ENCODE peak calls at places on chromosomes 3 and 15, in seven cellular contexts. One of them, this sample, is unnamed.

GRCh38 chr3:72490688-72491430 is 357.4 kb downstream of the SHQ1 start:
- DNase-seq in GM06990: no peak
- DNase-seq in cardiac muscle cell: no peak
- DNase-seq in left lung: no peak
- DNase-seq in dorsolateral prefrontal cortex: no peak
- DNase-seq in fibroblast of pulmonary artery: no peak
- DNase-seq in tibial nerve: no peak
- DNase-seq in this sample: no peak

GRCh38 chr15:73799466-73799865 is 46.3 kb upstream of the INSYN1 start:
- DNase-seq in GM06990: no peak
- DNase-seq in cardiac muscle cell: no peak
- DNase-seq in left lung: no peak
- DNase-seq in dorsolateral prefrontal cortex: no peak
- DNase-seq in fibroblast of pulmonary artery: peak
- DNase-seq in tibial nerve: no peak
- DNase-seq in this sample: no peak

GRCh38 chr15:61091229-61091628 is 137.9 kb downstream of the RORA start:
- DNase-seq in GM06990: no peak
- DNase-seq in cardiac muscle cell: no peak
- DNase-seq in left lung: no peak
- DNase-seq in dorsolateral prefrontal cortex: no peak
- DNase-seq in fibroblast of pulmonary artery: no peak
- DNase-seq in tibial nerve: no peak
- DNase-seq in this sample: no peak

GRCh38 chr3:103006541-103006940 is 571.7 kb downstream of the ZPLD1 start:
- DNase-seq in GM06990: no peak
- DNase-seq in cardiac muscle cell: no peak
- DNase-seq in left lung: no peak
- DNase-seq in dorsolateral prefrontal cortex: no peak
- DNase-seq in fibroblast of pulmonary artery: no peak
- DNase-seq in tibial nerve: no peak
- DNase-seq in this sample: no peak

GRCh38 chr15:32919749-32920414 is 202.1 kb downstream of the GREM1 start:
- DNase-seq in GM06990: no peak
- DNase-seq in cardiac muscle cell: no peak
- DNase-seq in left lung: no peak
- DNase-seq in dorsolateral prefrontal cortex: no peak
- DNase-seq in fibroblast of pulmonary artery: peak
- DNase-seq in tibial nerve: no peak
- DNase-seq in this sample: peak

GRCh38 chr3:155418426-155418825 is 124.9 kb upstream of the STRIT1 start:
- DNase-seq in GM06990: no peak
- DNase-seq in cardiac muscle cell: peak
- DNase-seq in left lung: no peak
- DNase-seq in dorsolateral prefrontal cortex: peak
- DNase-seq in fibroblast of pulmonary artery: peak
- DNase-seq in tibial nerve: no peak
- DNase-seq in this sample: no peak

GRCh38 chr3:194382196-194382891 is 12.8 kb upstream of the LRRC15 start:
- DNase-seq in GM06990: no peak
- DNase-seq in cardiac muscle cell: no peak
- DNase-seq in left lung: no peak
- DNase-seq in dorsolateral prefrontal cortex: peak
- DNase-seq in fibroblast of pulmonary artery: no peak
- DNase-seq in tibial nerve: no peak
- DNase-seq in this sample: no peak

GRCh38 chr3:161316006-161316689 is 55.2 kb downstream of the SPTSSB start:
- DNase-seq in GM06990: no peak
- DNase-seq in cardiac muscle cell: no peak
- DNase-seq in left lung: no peak
- DNase-seq in dorsolateral prefrontal cortex: no peak
- DNase-seq in fibroblast of pulmonary artery: peak
- DNase-seq in tibial nerve: no peak
- DNase-seq in this sample: no peak

GRCh38 chr3:30073040-30073439 is 533.4 kb upstream of the TGFBR2 start:
- DNase-seq in GM06990: no peak
- DNase-seq in cardiac muscle cell: no peak
- DNase-seq in left lung: no peak
- DNase-seq in dorsolateral prefrontal cortex: no peak
- DNase-seq in fibroblast of pulmonary artery: no peak
- DNase-seq in tibial nerve: no peak
- DNase-seq in this sample: no peak

GRCh38 chr15:38941399-38941953 is 376.9 kb upstream of the RASGRP1 start:
- DNase-seq in GM06990: no peak
- DNase-seq in cardiac muscle cell: peak
- DNase-seq in left lung: no peak
- DNase-seq in dorsolateral prefrontal cortex: no peak
- DNase-seq in fibroblast of pulmonary artery: no peak
- DNase-seq in tibial nerve: no peak
- DNase-seq in this sample: no peak

GRCh38 chr3:189458536-189458935 is 172.7 kb upstream of the TP63 start:
- DNase-seq in GM06990: no peak
- DNase-seq in cardiac muscle cell: peak
- DNase-seq in left lung: no peak
- DNase-seq in dorsolateral prefrontal cortex: no peak
- DNase-seq in fibroblast of pulmonary artery: no peak
- DNase-seq in tibial nerve: no peak
- DNase-seq in this sample: no peak

GRCh38 chr3:177447938-177448337 is 250.7 kb upstream of the TBL1XR1 start:
- DNase-seq in GM06990: no peak
- DNase-seq in cardiac muscle cell: no peak
- DNase-seq in left lung: no peak
- DNase-seq in dorsolateral prefrontal cortex: no peak
- DNase-seq in fibroblast of pulmonary artery: no peak
- DNase-seq in tibial nerve: no peak
- DNase-seq in this sample: no peak

GRCh38 chr15:51203797-51204196 is 109.1 kb upstream of the TNFAIP8L3 start:
- DNase-seq in GM06990: no peak
- DNase-seq in cardiac muscle cell: no peak
- DNase-seq in left lung: no peak
- DNase-seq in dorsolateral prefrontal cortex: no peak
- DNase-seq in fibroblast of pulmonary artery: peak
- DNase-seq in tibial nerve: no peak
- DNase-seq in this sample: peak

DNA sequence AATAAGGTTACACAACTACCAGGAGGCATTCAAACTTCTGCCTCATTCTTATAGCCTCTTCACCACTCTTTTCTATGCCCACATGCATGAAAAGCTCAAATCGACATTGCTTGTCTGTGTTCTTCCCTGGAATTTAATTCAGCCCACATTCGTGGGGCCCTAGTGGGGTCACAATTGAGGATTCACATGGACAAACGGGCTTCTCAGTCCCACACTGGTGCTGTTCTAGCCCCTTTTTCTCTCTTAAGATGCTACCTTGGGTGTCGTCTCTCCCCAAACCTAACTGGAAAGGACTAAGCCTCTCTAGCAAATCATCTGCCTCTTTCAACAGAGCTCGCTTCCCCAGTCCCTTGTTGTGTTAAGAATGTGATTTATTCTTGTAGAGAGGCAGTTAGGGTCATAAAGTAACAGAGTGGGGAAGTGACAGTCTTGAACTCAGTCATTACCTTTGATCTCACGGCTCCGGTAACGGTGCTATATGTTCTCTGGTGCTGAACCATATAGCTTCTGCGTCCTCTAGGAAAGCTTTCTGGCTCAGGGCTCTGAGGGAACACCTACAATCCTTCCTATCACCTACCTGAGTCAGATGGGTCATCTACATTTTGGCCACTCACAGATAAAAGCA is 4.9 kb downstream of the LPP start:
- DNase-seq in GM06990: no peak
- DNase-seq in cardiac muscle cell: no peak
- DNase-seq in left lung: no peak
- DNase-seq in dorsolateral prefrontal cortex: no peak
- DNase-seq in fibroblast of pulmonary artery: no peak
- DNase-seq in tibial nerve: no peak
- DNase-seq in this sample: no peak
- H3K4me3 ChIP-seq in GM06990: no peak
- H3K4me3 ChIP-seq in cardiac muscle cell: no peak
- H3K4me3 ChIP-seq in left lung: no peak
- H3K4me3 ChIP-seq in dorsolateral prefrontal cortex: no peak
- H3K4me3 ChIP-seq in fibroblast of pulmonary artery: no peak
- H3K4me3 ChIP-seq in tibial nerve: no peak
- H3K4me3 ChIP-seq in this sample: no peak

DNA sequence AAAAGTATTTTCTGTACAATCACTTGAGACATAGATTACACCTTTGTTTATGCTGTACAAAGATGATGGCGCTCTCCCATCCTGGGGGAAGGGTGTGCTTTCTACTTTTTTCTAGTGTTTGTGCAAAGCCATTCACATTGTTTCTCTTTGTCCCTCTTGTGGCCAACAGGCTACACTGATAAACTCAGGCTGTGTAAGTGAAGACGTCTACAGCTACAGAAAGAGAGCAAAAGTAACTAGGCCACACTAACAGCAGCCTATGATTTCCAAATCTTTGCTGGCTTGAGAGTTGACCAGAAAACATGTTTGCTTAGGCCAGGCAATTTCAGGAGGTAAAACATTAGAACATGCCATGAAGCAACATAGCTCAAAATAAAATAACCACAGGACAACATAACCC is 75.1 kb downstream of the FOXB1 start:
- DNase-seq in GM06990: peak
- DNase-seq in cardiac muscle cell: peak
- DNase-seq in left lung: no peak
- DNase-seq in dorsolateral prefrontal cortex: no peak
- DNase-seq in fibroblast of pulmonary artery: peak
- DNase-seq in tibial nerve: no peak
- DNase-seq in this sample: no peak
- TF ChIP-seq CTCF in GM06990: peak
- TF ChIP-seq CTCF in cardiac muscle cell: peak
- TF ChIP-seq CTCF in left lung: no peak
- TF ChIP-seq CTCF in dorsolateral prefrontal cortex: no peak
- TF ChIP-seq CTCF in fibroblast of pulmonary artery: peak
- TF ChIP-seq CTCF in tibial nerve: no peak
- TF ChIP-seq CTCF in this sample: peak

GRCh38 chr3:64681827-64682226 is 6.0 kb downstream of the ADAMTS9 start:
- DNase-seq in GM06990: no peak
- DNase-seq in cardiac muscle cell: no peak
- DNase-seq in left lung: no peak
- DNase-seq in dorsolateral prefrontal cortex: no peak
- DNase-seq in fibroblast of pulmonary artery: no peak
- DNase-seq in tibial nerve: no peak
- DNase-seq in this sample: no peak
- H3K4me3 ChIP-seq in GM06990: no peak
- H3K4me3 ChIP-seq in cardiac muscle cell: no peak
- H3K4me3 ChIP-seq in left lung: no peak
- H3K4me3 ChIP-seq in dorsolateral prefrontal cortex: no peak
- H3K4me3 ChIP-seq in fibroblast of pulmonary artery: no peak
- H3K4me3 ChIP-seq in tibial nerve: no peak
- H3K4me3 ChIP-seq in this sample: no peak

DNA sequence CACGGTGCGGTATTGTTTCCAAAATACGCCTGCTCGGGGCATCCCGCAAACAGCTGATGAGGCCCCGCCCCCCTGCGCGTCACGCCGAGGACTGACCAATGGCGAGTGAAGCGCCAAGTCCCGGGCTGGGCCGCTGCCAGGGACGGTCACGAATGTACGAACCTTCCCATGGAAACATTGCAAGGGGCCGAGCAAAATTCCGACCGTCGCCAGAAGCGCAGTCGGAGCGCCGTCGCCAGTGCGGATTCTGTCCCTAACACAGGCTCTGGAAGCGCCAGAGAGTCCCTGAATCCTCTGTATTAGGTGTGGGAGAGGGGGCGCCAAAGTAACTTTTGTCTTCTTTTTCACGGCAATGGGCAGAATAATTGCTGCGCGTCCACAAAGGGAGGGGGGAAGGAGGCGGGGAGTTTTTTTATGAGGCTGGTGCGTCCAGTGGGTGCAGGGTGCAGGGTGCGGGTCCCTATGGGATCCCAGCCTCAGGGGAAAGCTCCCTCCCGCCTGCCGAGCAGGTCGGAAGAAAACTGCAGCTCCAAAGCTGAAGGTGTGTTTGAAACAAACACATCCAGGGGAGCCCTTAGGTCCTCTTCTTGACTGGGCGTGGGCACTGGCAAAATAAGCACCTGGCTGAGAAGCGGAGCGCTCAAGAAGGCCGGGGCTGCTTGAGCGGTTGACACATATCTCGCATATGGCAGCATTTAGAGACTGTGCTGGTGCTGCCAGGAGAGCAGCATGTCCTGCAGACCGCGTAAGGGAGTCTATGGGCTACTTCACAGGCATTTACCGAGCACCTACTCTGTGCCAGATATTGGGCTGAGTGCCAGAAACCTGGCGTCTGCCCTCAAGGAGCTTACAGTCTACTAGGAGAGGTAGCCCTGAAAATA is at the start of gene BMF:
- DNase-seq in GM06990: peak
- DNase-seq in cardiac muscle cell: peak
- DNase-seq in left lung: peak
- DNase-seq in dorsolateral prefrontal cortex: peak
- DNase-seq in fibroblast of pulmonary artery: peak
- DNase-seq in tibial nerve: peak
- DNase-seq in this sample: peak
- TF ChIP-seq CTCF in GM06990: peak
- TF ChIP-seq CTCF in cardiac muscle cell: peak
- TF ChIP-seq CTCF in left lung: peak
- TF ChIP-seq CTCF in dorsolateral prefrontal cortex: peak
- TF ChIP-seq CTCF in fibroblast of pulmonary artery: peak
- TF ChIP-seq CTCF in tibial nerve: peak
- TF ChIP-seq CTCF in this sample: peak

DNA sequence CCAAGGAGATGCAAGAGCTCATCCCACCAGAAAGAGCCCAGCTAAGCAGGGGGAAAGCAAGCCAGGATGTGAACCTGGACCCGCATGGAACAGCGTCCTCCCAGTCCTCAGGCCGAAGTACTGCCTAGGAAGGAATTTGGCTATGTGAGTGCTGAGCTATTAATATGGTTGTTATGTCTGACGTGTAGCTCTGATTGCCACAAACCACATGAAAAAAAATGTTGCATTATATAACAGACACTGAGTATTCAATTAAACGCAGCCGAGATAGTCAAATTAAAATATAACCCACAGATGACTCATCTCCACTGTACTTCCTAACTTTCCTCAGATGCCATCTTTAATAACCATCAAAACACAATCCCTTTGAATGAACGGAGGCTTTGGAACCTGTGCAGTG is 111.1 kb downstream of the GABRB3 start:
- DNase-seq in GM06990: no peak
- DNase-seq in cardiac muscle cell: no peak
- DNase-seq in left lung: no peak
- DNase-seq in dorsolateral prefrontal cortex: no peak
- DNase-seq in fibroblast of pulmonary artery: no peak
- DNase-seq in tibial nerve: no peak
- DNase-seq in this sample: no peak
- H3K4me3 ChIP-seq in GM06990: no peak
- H3K4me3 ChIP-seq in cardiac muscle cell: no peak
- H3K4me3 ChIP-seq in left lung: no peak
- H3K4me3 ChIP-seq in dorsolateral prefrontal cortex: no peak
- H3K4me3 ChIP-seq in fibroblast of pulmonary artery: no peak
- H3K4me3 ChIP-seq in tibial nerve: no peak
- H3K4me3 ChIP-seq in this sample: no peak

DNA sequence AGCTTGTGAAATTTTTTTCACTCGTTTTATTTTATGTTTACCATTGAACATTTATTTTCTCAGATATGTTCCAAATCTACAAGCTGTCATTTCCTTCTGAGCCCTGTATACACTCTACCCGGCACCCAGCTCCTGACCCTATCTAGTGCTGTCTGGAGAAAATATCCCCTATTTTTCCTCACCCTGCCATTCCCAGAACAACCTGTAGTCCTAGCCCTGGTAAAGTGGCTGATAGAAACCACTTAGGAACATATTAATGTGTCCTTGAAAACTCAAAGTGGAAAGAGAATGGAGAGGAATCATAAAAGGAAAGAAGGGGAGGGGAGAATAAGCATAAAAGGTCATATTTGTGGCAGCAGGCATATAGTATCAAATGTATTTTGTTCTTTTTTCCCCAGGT is 8.2 kb upstream of the TIMMDC1 start:
- DNase-seq in GM06990: no peak
- DNase-seq in cardiac muscle cell: peak
- DNase-seq in left lung: no peak
- DNase-seq in dorsolateral prefrontal cortex: no peak
- DNase-seq in fibroblast of pulmonary artery: no peak
- DNase-seq in tibial nerve: no peak
- DNase-seq in this sample: no peak
- TF ChIP-seq CTCF in GM06990: no peak
- TF ChIP-seq CTCF in cardiac muscle cell: no peak
- TF ChIP-seq CTCF in left lung: no peak
- TF ChIP-seq CTCF in dorsolateral prefrontal cortex: no peak
- TF ChIP-seq CTCF in fibroblast of pulmonary artery: peak
- TF ChIP-seq CTCF in tibial nerve: no peak
- TF ChIP-seq CTCF in this sample: no peak